ENCODE peak calls at places on chromosomes 13 and 19, in ten cellular contexts. One of them, this sample, is unnamed.

GRCh38 chr19:35265126-35265995 is 3.4 kb upstream of the USF2 start:
- DNase-seq in sigmoid colon: peak; percentile 64
- DNase-seq in adrenal gland: peak; percentile 73
- DNase-seq in IMR-90: no peak
- DNase-seq in ovary: peak; percentile 33
- DNase-seq in HCT116: no peak
- DNase-seq in tibial nerve: peak; percentile 12
- DNase-seq in A549: no peak
- DNase-seq in esophagus squamous epithelium: no peak
- DNase-seq in stomach: peak; percentile 14
- DNase-seq in this sample: peak; percentile 16

GRCh38 chr13:35747594-35747993 is 271.1 kb upstream of the MAB21L1 start:
- DNase-seq in esophagus squamous epithelium: no peak
- DNase-seq in A549: no peak
- DNase-seq in sigmoid colon: no peak
- DNase-seq in ovary: no peak
- DNase-seq in tibial nerve: no peak
- DNase-seq in HCT116: no peak
- DNase-seq in IMR-90: no peak
- DNase-seq in stomach: no peak
- DNase-seq in adrenal gland: no peak
- DNase-seq in this sample: no peak

GRCh38 chr13:26538363-26539317 is 18.8 kb upstream of the WASF3 start:
- DNase-seq in A549: no peak
- DNase-seq in sigmoid colon: no peak
- DNase-seq in HCT116: no peak
- DNase-seq in tibial nerve: no peak
- DNase-seq in esophagus squamous epithelium: no peak
- DNase-seq in adrenal gland: no peak
- DNase-seq in ovary: no peak
- DNase-seq in stomach: no peak
- DNase-seq in IMR-90: no peak
- DNase-seq in this sample: no peak

GRCh38 chr19:58367698-58368454 is 5.3 kb upstream of the ZNF497 start:
- DNase-seq in sigmoid colon: no peak
- DNase-seq in stomach: no peak
- DNase-seq in adrenal gland: no peak
- DNase-seq in HCT116: no peak
- DNase-seq in esophagus squamous epithelium: no peak
- DNase-seq in tibial nerve: no peak
- DNase-seq in IMR-90: no peak
- DNase-seq in ovary: no peak
- DNase-seq in A549: no peak
- DNase-seq in this sample: peak; percentile 37

GRCh38 chr19:43581467-43581866 is 5.9 kb downstream of the PINLYP start:
- DNase-seq in esophagus squamous epithelium: no peak
- DNase-seq in adrenal gland: no peak
- DNase-seq in sigmoid colon: no peak
- DNase-seq in A549: no peak
- DNase-seq in stomach: no peak
- DNase-seq in HCT116: no peak
- DNase-seq in tibial nerve: no peak
- DNase-seq in IMR-90: no peak
- DNase-seq in ovary: no peak
- DNase-seq in this sample: no peak

GRCh38 chr19:43470288-43470687 is 4.9 kb upstream of the LYPD3 start:
- DNase-seq in stomach: no peak
- DNase-seq in adrenal gland: no peak
- DNase-seq in HCT116: no peak
- DNase-seq in IMR-90: peak; percentile 93
- DNase-seq in esophagus squamous epithelium: no peak
- DNase-seq in A549: no peak
- DNase-seq in sigmoid colon: no peak
- DNase-seq in ovary: no peak
- DNase-seq in tibial nerve: no peak
- DNase-seq in this sample: no peak

GRCh38 chr13:114069376-114070097 is 62.9 kb downstream of the RASA3 start:
- DNase-seq in adrenal gland: no peak
- DNase-seq in A549: no peak
- DNase-seq in esophagus squamous epithelium: no peak
- DNase-seq in IMR-90: no peak
- DNase-seq in HCT116: no peak
- DNase-seq in sigmoid colon: peak; percentile 62
- DNase-seq in ovary: no peak
- DNase-seq in stomach: no peak
- DNase-seq in tibial nerve: peak; percentile 8
- DNase-seq in this sample: no peak

GRCh38 chr13:49858183-49858856 is 65.8 kb upstream of the KPNA3 start:
- DNase-seq in tibial nerve: no peak
- DNase-seq in A549: peak; percentile 93
- DNase-seq in HCT116: no peak
- DNase-seq in IMR-90: peak; percentile 99
- DNase-seq in sigmoid colon: no peak
- DNase-seq in esophagus squamous epithelium: no peak
- DNase-seq in ovary: no peak
- DNase-seq in adrenal gland: no peak
- DNase-seq in stomach: no peak
- DNase-seq in this sample: no peak

GRCh38 chr13:33710924-33711323 is 107.0 kb upstream of the RFC3 start:
- DNase-seq in A549: no peak
- DNase-seq in tibial nerve: no peak
- DNase-seq in sigmoid colon: no peak
- DNase-seq in ovary: no peak
- DNase-seq in HCT116: no peak
- DNase-seq in IMR-90: no peak
- DNase-seq in stomach: no peak
- DNase-seq in adrenal gland: no peak
- DNase-seq in esophagus squamous epithelium: no peak
- DNase-seq in this sample: no peak

GRCh38 chr19:6056801-6057650 is 53.3 kb downstream of the RFX2 start:
- DNase-seq in tibial nerve: no peak
- DNase-seq in IMR-90: peak; percentile 91
- DNase-seq in ovary: peak; percentile 82
- DNase-seq in A549: peak; percentile 86
- DNase-seq in sigmoid colon: peak; percentile 94
- DNase-seq in HCT116: no peak
- DNase-seq in esophagus squamous epithelium: no peak
- DNase-seq in adrenal gland: peak; percentile 88
- DNase-seq in stomach: peak; percentile 47
- DNase-seq in this sample: peak; percentile 61

GRCh38 chr13:20623000-20623399 is 56.0 kb downstream of the IFT88 start:
- DNase-seq in ovary: no peak
- DNase-seq in stomach: no peak
- DNase-seq in tibial nerve: no peak
- DNase-seq in IMR-90: no peak
- DNase-seq in adrenal gland: no peak
- DNase-seq in A549: no peak
- DNase-seq in esophagus squamous epithelium: no peak
- DNase-seq in sigmoid colon: no peak
- DNase-seq in HCT116: no peak
- DNase-seq in this sample: no peak

GRCh38 chr13:23644527-23644926 is 74.3 kb downstream of the TNFRSF19 start:
- DNase-seq in HCT116: no peak
- DNase-seq in tibial nerve: no peak
- DNase-seq in sigmoid colon: no peak
- DNase-seq in stomach: no peak
- DNase-seq in adrenal gland: no peak
- DNase-seq in esophagus squamous epithelium: no peak
- DNase-seq in IMR-90: peak; percentile 86
- DNase-seq in ovary: no peak
- DNase-seq in A549: no peak
- DNase-seq in this sample: no peak

DNA sequence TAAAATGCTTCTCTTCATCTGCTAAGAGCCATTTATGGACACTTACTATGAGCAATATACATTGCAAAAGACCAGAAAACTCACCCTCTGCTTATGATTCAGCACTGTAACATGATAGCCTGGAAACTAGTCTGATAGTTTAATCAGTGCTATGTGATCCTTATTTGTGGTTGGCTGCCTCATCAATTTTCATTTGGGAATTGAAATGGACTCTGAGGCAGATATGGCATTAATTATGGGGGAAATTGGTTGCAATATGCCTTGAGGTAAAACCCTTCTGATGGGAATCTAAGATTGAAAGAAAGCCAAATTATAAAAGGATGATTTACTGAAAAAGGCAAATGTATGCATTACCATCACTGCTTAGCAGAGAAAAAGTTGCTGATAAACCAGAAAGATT is 33.5 kb downstream of the FAM216B start:
- DNase-seq in ovary: no peak
- DNase-seq in HCT116: no peak
- DNase-seq in stomach: no peak
- DNase-seq in IMR-90: peak; percentile 94
- DNase-seq in sigmoid colon: no peak
- DNase-seq in tibial nerve: no peak
- DNase-seq in adrenal gland: no peak
- DNase-seq in esophagus squamous epithelium: no peak
- DNase-seq in A549: no peak
- DNase-seq in this sample: no peak
- H3K27ac ChIP-seq in ovary: no peak overlapping the region
- H3K27ac ChIP-seq in HCT116: no peak overlapping the region
- H3K27ac ChIP-seq in stomach: no peak overlapping the region
- H3K27ac ChIP-seq in IMR-90: no peak overlapping the region
- H3K27ac ChIP-seq in sigmoid colon: no peak overlapping the region
- H3K27ac ChIP-seq in tibial nerve: no peak overlapping the region
- H3K27ac ChIP-seq in adrenal gland: no peak overlapping the region
- H3K27ac ChIP-seq in esophagus squamous epithelium: no peak overlapping the region
- H3K27ac ChIP-seq in A549: no peak overlapping the region
- H3K27ac ChIP-seq in this sample: no peak overlapping the region

DNA sequence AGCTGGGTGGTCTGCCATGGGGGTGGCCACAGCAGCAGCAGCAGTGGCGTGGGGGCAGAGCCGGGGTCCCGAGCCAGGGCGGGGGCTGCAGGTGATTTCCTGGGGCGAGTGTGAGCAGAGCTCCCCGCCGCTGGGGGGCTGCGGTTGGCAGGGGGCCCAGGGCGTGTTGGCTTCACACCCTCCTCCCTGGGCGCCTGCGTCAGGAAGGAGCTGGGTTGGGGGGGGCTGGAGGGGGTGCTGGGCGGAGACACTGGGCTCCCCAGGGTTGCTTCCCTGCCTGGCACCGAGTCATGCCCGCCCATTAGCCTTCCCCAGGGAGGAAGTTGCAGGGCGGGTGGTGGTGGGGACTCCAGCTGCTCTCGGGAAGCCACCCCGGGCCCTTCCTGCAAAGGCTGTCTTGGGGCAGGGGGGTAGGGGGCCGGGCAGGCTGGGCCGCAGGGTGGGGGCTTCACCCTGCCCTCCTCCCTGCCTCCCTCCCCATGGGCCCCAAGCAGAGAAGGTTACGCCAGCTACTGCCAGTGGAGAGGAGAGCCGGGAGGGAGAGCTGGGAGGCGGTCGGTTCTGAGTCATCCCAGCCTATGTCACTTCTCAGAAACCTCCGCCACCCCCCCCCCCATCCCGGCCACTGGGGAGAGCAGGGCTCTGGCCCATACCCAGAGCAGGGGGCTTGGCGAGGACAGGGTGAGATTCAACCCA is 4.6 kb downstream of the MIDN start:
- DNase-seq in IMR-90: peak; percentile 97
- DNase-seq in A549: peak; percentile 91
- DNase-seq in ovary: peak; percentile 95
- DNase-seq in adrenal gland: peak; percentile 98
- DNase-seq in tibial nerve: peak; percentile 88
- DNase-seq in HCT116: no peak
- DNase-seq in esophagus squamous epithelium: peak; percentile 81
- DNase-seq in stomach: peak; percentile 90
- DNase-seq in sigmoid colon: peak; percentile 98
- DNase-seq in this sample: peak; percentile 86
- TF ChIP-seq POLR2A in IMR-90: peak; percentile 10
- TF ChIP-seq POLR2A in A549: no peak
- TF ChIP-seq POLR2A in ovary: no peak
- TF ChIP-seq POLR2A in adrenal gland: peak; percentile 72
- TF ChIP-seq POLR2A in tibial nerve: no peak
- TF ChIP-seq POLR2A in HCT116: no peak
- TF ChIP-seq POLR2A in esophagus squamous epithelium: peak; percentile 20
- TF ChIP-seq POLR2A in stomach: no peak
- TF ChIP-seq POLR2A in sigmoid colon: no peak
- TF ChIP-seq POLR2A in this sample: no peak

DNA sequence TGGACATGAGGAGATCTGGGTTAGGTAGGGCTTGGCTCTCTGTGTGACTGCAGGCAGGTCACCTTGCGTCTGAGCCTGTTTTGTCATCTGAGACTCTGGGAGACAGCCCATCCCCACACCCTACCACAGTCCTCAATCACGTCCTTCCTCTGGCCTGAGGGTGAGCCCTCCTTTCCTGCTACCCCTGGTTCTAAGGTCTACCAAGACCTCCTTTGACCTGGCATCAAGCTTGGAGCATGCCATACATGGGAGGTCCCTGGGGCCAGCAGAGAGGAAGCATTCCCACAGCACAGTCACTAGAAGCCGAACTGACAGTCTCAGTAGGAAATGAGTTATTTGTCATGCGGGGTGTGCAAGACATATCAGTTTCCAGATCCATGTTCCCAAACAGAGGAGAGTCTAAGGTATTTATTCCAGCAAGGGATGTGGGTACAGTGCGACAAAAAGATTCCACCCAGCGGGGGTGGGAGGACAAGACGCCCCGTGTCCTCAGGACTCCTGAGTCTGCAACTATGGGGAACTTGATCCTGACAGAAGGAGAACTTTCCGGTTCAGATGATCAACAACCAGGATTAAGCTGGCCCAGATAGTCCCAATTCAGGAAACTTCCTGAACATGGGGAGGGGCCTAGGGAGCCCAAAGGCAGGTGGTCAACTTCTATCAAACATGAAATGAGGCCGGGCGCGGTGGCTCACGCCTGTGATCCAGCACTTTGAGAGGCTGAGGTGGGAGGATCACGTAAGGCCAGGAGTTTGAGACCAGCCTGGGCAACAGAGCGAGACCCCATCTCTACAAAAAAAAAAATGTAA is 9.5 kb downstream of the ARRDC2 start:
- DNase-seq in A549: no peak
- DNase-seq in ovary: no peak
- DNase-seq in adrenal gland: no peak
- DNase-seq in HCT116: no peak
- DNase-seq in sigmoid colon: no peak
- DNase-seq in tibial nerve: no peak
- DNase-seq in esophagus squamous epithelium: no peak
- DNase-seq in stomach: no peak
- DNase-seq in IMR-90: no peak
- DNase-seq in this sample: no peak
- H3K4me1 ChIP-seq in A549: peaks cover 40% of the 10 kb centered on the region
- H3K4me1 ChIP-seq in ovary: peaks cover 7% of the 10 kb centered on the region
- H3K4me1 ChIP-seq in adrenal gland: peaks cover 21% of the 10 kb centered on the region
- H3K4me1 ChIP-seq in HCT116: peaks cover 23% of the 10 kb centered on the region
- H3K4me1 ChIP-seq in sigmoid colon: peaks cover 58% of the 10 kb centered on the region
- H3K4me1 ChIP-seq in tibial nerve: peaks cover 40% of the 10 kb centered on the region
- H3K4me1 ChIP-seq in esophagus squamous epithelium: peaks cover 23% of the 10 kb centered on the region
- H3K4me1 ChIP-seq in stomach: peaks cover 86% of the 10 kb centered on the region
- H3K4me1 ChIP-seq in IMR-90: peaks cover 17% of the 10 kb centered on the region
- H3K4me1 ChIP-seq in this sample: peaks cover 38% of the 10 kb centered on the region

DNA sequence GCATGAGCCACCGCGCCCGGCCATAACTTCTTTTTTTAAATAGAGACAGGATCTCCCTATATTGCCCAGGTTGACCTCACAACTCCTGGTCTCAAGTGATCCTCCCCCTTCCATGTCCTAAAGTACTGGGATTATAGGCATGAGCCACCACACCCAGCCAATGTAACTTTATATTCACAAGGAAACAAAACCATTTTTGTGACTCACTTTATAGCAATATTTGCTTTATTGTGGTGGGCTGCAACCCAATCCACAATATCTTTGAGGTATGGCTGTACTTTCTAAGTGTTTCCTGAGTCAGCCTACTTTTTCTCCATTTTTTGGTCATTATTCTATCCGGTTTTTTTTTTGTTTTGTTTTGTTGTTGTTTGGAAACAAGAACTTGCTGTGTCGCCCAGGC is 7.9 kb upstream of the ZIM3 start:
- DNase-seq in adrenal gland: no peak
- DNase-seq in esophagus squamous epithelium: no peak
- DNase-seq in HCT116: no peak
- DNase-seq in stomach: no peak
- DNase-seq in ovary: no peak
- DNase-seq in tibial nerve: no peak
- DNase-seq in sigmoid colon: no peak
- DNase-seq in IMR-90: no peak
- DNase-seq in A549: no peak
- DNase-seq in this sample: no peak
- H3K27ac ChIP-seq in adrenal gland: no peak overlapping the region
- H3K27ac ChIP-seq in esophagus squamous epithelium: no peak overlapping the region
- H3K27ac ChIP-seq in HCT116: no peak overlapping the region
- H3K27ac ChIP-seq in stomach: no peak overlapping the region
- H3K27ac ChIP-seq in ovary: no peak overlapping the region
- H3K27ac ChIP-seq in tibial nerve: no peak overlapping the region
- H3K27ac ChIP-seq in sigmoid colon: no peak overlapping the region
- H3K27ac ChIP-seq in IMR-90: no peak overlapping the region
- H3K27ac ChIP-seq in A549: no peak overlapping the region
- H3K27ac ChIP-seq in this sample: no peak overlapping the region

This sample was measured in testis.